ENCODE peak calls at places on chromosomes 13 and 19, in nine cellular contexts. Z, R, B, U, Y, P, M, D and V are unnamed samples.

GRCh38 chr13:58908019-58908679 is 1255.6 kb downstream of the DIAPH3 start:
- DNase-seq in Z (no peak), R (no peak), B (no peak), U (no peak), Y (no peak), P (no peak), M (no peak), D (no peak), V (no peak)

GRCh38 chr13:50994651-50995050 is 85.1 kb downstream of the RNASEH2B start:
- DNase-seq in Z (no peak), R (no peak), B (no peak), U (no peak), Y (no peak), P (no peak), M (peak), D (no peak), V (no peak)

GRCh38 chr13:112709825-112710783 is 20.3 kb downstream of the ATP11A start:
- DNase-seq in Z (no peak), R (no peak), B (no peak), U (peak), Y (no peak), P (no peak), M (peak), D (no peak), V (no peak)

GRCh38 chr19:27774827-27775226 is 1438.1 kb downstream of the UQCRFS1 start:
- DNase-seq in Z (no peak), R (no peak), B (no peak), U (no peak), Y (no peak), P (peak), M (no peak), D (peak), V (no peak)

GRCh38 chr13:28837111-28837510 is 17.0 kb downstream of the MTUS2 start:
- DNase-seq in Z (no peak), R (no peak), B (no peak), U (no peak), Y (no peak), P (no peak), M (no peak), D (no peak), V (no peak)

GRCh38 chr19:16673226-16673625 is 12.3 kb downstream of the TMEM38A start:
- DNase-seq in Z (no peak), R (no peak), B (no peak), U (no peak), Y (no peak), P (no peak), M (no peak), D (no peak), V (no peak)

GRCh38 chr13:85651440-85651839 is 147.8 kb downstream of the SLITRK6 start:
- DNase-seq in Z (no peak), R (no peak), B (no peak), U (no peak), Y (no peak), P (peak), M (no peak), D (no peak), V (no peak)

GRCh38 chr13:27359203-27359821 is 65.1 kb upstream of the GTF3A start:
- DNase-seq in Z (no peak), R (peak), B (peak), U (peak), Y (no peak), P (peak), M (peak), D (peak), V (no peak)

GRCh38 chr13:97809576-97809975 is 143.9 kb upstream of the IPO5 start:
- DNase-seq in Z (no peak), R (no peak), B (no peak), U (no peak), Y (no peak), P (no peak), M (no peak), D (no peak), V (no peak)

GRCh38 chr13:34731486-34731885 is 210.6 kb upstream of the NBEA start:
- DNase-seq in Z (no peak), R (no peak), B (no peak), U (no peak), Y (no peak), P (peak), M (no peak), D (no peak), V (no peak)

GRCh38 chr13:24511019-24511823 is 1.4 kb downstream of the PARP4 start:
- DNase-seq in Z (peak), R (peak), B (no peak), U (peak), Y (no peak), P (peak), M (no peak), D (peak), V (peak)

GRCh38 chr19:29813665-29814064 is 1.9 kb downstream of the CCNE1 start:
- DNase-seq in Z (no peak), R (no peak), B (no peak), U (no peak), Y (no peak), P (no peak), M (peak), D (no peak), V (no peak)

GRCh38 chr13:105389373-105389772 is 1146.1 kb downstream of the EFNB2 start:
- DNase-seq in Z (no peak), R (no peak), B (no peak), U (no peak), Y (no peak), P (no peak), M (no peak), D (no peak), V (no peak)

GRCh38 chr19:10352764-10353671 is 13.6 kb upstream of the ICAM3 start:
- DNase-seq in Z (no peak), R (peak), B (no peak), U (no peak), Y (no peak), P (no peak), M (peak), D (no peak), V (no peak)

GRCh38 chr19:49168421-49168820 is 10.8 kb downstream of the TRPM4 start:
- DNase-seq in Z (no peak), R (no peak), B (no peak), U (no peak), Y (no peak), P (no peak), M (no peak), D (no peak), V (no peak)

GRCh38 chr13:74836628-74837027 is 645.3 kb downstream of the TBC1D4 start:
- DNase-seq in Z (no peak), R (no peak), B (no peak), U (no peak), Y (no peak), P (no peak), M (no peak), D (no peak), V (no peak)

GRCh38 chr13:39306639-39307589 is 268.7 kb downstream of the NHLRC3 start:
- DNase-seq in Z (no peak), R (no peak), B (no peak), U (no peak), Y (no peak), P (no peak), M (no peak), D (peak), V (no peak)

GRCh38 chr19:36031308-36031707 is 1.4 kb downstream of the CLIP3 start:
- DNase-seq in Z (no peak), R (no peak), B (no peak), U (no peak), Y (no peak), P (no peak), M (peak), D (no peak), V (no peak)

GRCh38 chr19:33208904-33209843 is 15.0 kb downstream of the LRP3 start:
- DNase-seq in Z (no peak), R (peak), B (no peak), U (no peak), Y (no peak), P (no peak), M (peak), D (no peak), V (no peak)

GRCh38 chr19:16871870-16872269 is 16.9 kb upstream of the F2RL3 start:
- DNase-seq in Z (no peak), R (no peak), B (no peak), U (no peak), Y (no peak), P (no peak), M (no peak), D (no peak), V (no peak)

GRCh38 chr13:58455094-58455493 is 823.5 kb downstream of the PCDH17 start:
- DNase-seq in Z (no peak), R (no peak), B (no peak), U (no peak), Y (no peak), P (no peak), M (no peak), D (no peak), V (no peak)

GRCh38 chr13:30870049-30870884 is 35.8 kb upstream of the MEDAG start:
- DNase-seq in Z (peak), R (peak), B (no peak), U (peak), Y (peak), P (peak), M (peak), D (peak), V (no peak)

GRCh38 chr13:45331123-45331619 is 9.8 kb downstream of the TPT1 start:
- DNase-seq in Z (no peak), R (no peak), B (no peak), U (no peak), Y (no peak), P (no peak), M (no peak), D (no peak), V (no peak)

GRCh38 chr13:83780201-83780600 is 102.1 kb downstream of the SLITRK1 start:
- DNase-seq in Z (peak), R (no peak), B (no peak), U (no peak), Y (no peak), P (peak), M (no peak), D (peak), V (no peak)

GRCh38 chr19:1991018-1991390 is 24.5 kb downstream of the BTBD2 start:
- DNase-seq in Z (no peak), R (no peak), B (no peak), U (no peak), Y (no peak), P (no peak), M (peak), D (no peak), V (no peak)

GRCh38 chr19:43780706-43781525 is at the start of gene KCNN4:
- DNase-seq in Z (peak), R (no peak), B (no peak), U (peak), Y (no peak), P (peak), M (no peak), D (peak), V (peak)

GRCh38 chr13:41467546-41467945 is 10.2 kb downstream of the RGCC start:
- DNase-seq in Z (no peak), R (no peak), B (no peak), U (no peak), Y (no peak), P (no peak), M (no peak), D (no peak), V (no peak)

GRCh38 chr13:113636266-113636963 is 21.6 kb downstream of the ATP4B start:
- DNase-seq in Z (no peak), R (no peak), B (no peak), U (peak), Y (no peak), P (no peak), M (peak), D (no peak), V (no peak)

GRCh38 chr19:13102666-13103584 is at the start of gene LYL1:
- DNase-seq in Z (no peak), R (peak), B (no peak), U (peak), Y (no peak), P (peak), M (peak), D (peak), V (no peak)

GRCh38 chr19:16247353-16248182 is 49.9 kb downstream of the AP1M1 start:
- DNase-seq in Z (peak), R (peak), B (peak), U (peak), Y (peak), P (peak), M (peak), D (peak), V (peak)

GRCh38 chr13:44236370-44236769 is 137.3 kb upstream of the SERP2 start:
- DNase-seq in Z (no peak), R (no peak), B (no peak), U (no peak), Y (no peak), P (no peak), M (no peak), D (no peak), V (no peak)

GRCh38 chr19:30172643-30173242 is 199.4 kb upstream of the ZNF536 start:
- DNase-seq in Z (no peak), R (no peak), B (no peak), U (no peak), Y (no peak), P (no peak), M (no peak), D (no peak), V (no peak)

GRCh38 chr19:31232871-31233270 is 116.4 kb downstream of the TSHZ3 start:
- DNase-seq in Z (peak), R (no peak), B (no peak), U (no peak), Y (no peak), P (peak), M (no peak), D (no peak), V (no peak)

GRCh38 chr19:41377977-41378707 is 1.8 kb downstream of the TMEM91 start:
- DNase-seq in Z (no peak), R (no peak), B (no peak), U (no peak), Y (no peak), P (peak), M (peak), D (peak), V (no peak)

GRCh38 chr19:4357095-4357797 is 13.9 kb downstream of the MPND start:
- DNase-seq in Z (no peak), R (no peak), B (no peak), U (no peak), Y (no peak), P (no peak), M (no peak), D (no peak), V (no peak)

GRCh38 chr13:46386996-46387851 is at the start of gene RUBCNL:
- DNase-seq in Z (no peak), R (peak), B (no peak), U (peak), Y (no peak), P (peak), M (peak), D (peak), V (peak)